ENCODE peak calls at places on chromosomes 7 and 10, in nine cellular contexts. One of them, this sample, is unnamed.

GRCh38 chr7:16668049-16668858 is 22.3 kb downstream of the BZW2 start:
- DNase-seq in coronary artery: peak
- DNase-seq in heart left ventricle: peak
- DNase-seq in lung microvascular endothelial cell: peak
- DNase-seq in stimulated activated CD4-positive, alpha-beta T cell treated with anti-CD3 and anti-CD28 coated beads, Interleukin-15, amount 100 ng/mL, for 1 hour: no peak
- DNase-seq in MCF 10A: peak
- DNase-seq in BJ: peak
- DNase-seq in GM10248: no peak
- DNase-seq in psoas muscle: peak
- DNase-seq in this sample: peak

GRCh38 chr7:134254311-134254710 is 62.4 kb downstream of the SLC35B4 start:
- DNase-seq in coronary artery: no peak
- DNase-seq in heart left ventricle: no peak
- DNase-seq in lung microvascular endothelial cell: peak
- DNase-seq in stimulated activated CD4-positive, alpha-beta T cell treated with anti-CD3 and anti-CD28 coated beads, Interleukin-15, amount 100 ng/mL, for 1 hour: no peak
- DNase-seq in MCF 10A: peak
- DNase-seq in BJ: no peak
- DNase-seq in GM10248: no peak
- DNase-seq in psoas muscle: no peak
- DNase-seq in this sample: no peak

GRCh38 chr10:120077707-120078492 is 185.4 kb downstream of the SEC23IP start:
- DNase-seq in coronary artery: no peak
- DNase-seq in heart left ventricle: no peak
- DNase-seq in lung microvascular endothelial cell: no peak
- DNase-seq in stimulated activated CD4-positive, alpha-beta T cell treated with anti-CD3 and anti-CD28 coated beads, Interleukin-15, amount 100 ng/mL, for 1 hour: no peak
- DNase-seq in MCF 10A: no peak
- DNase-seq in BJ: no peak
- DNase-seq in GM10248: no peak
- DNase-seq in psoas muscle: no peak
- DNase-seq in this sample: no peak

GRCh38 chr10:43351301-43351700 is 20.1 kb upstream of the FXYD4 start:
- DNase-seq in coronary artery: no peak
- DNase-seq in heart left ventricle: no peak
- DNase-seq in lung microvascular endothelial cell: no peak
- DNase-seq in stimulated activated CD4-positive, alpha-beta T cell treated with anti-CD3 and anti-CD28 coated beads, Interleukin-15, amount 100 ng/mL, for 1 hour: no peak
- DNase-seq in MCF 10A: no peak
- DNase-seq in BJ: no peak
- DNase-seq in GM10248: no peak
- DNase-seq in psoas muscle: no peak
- DNase-seq in this sample: no peak

GRCh38 chr7:124597509-124597908 is 168.1 kb downstream of the GPR37 start:
- DNase-seq in coronary artery: no peak
- DNase-seq in heart left ventricle: no peak
- DNase-seq in lung microvascular endothelial cell: no peak
- DNase-seq in stimulated activated CD4-positive, alpha-beta T cell treated with anti-CD3 and anti-CD28 coated beads, Interleukin-15, amount 100 ng/mL, for 1 hour: no peak
- DNase-seq in MCF 10A: no peak
- DNase-seq in BJ: no peak
- DNase-seq in GM10248: no peak
- DNase-seq in psoas muscle: no peak
- DNase-seq in this sample: no peak

GRCh38 chr10:98917828-98918227 is 317.8 kb downstream of the HPSE2 start:
- DNase-seq in coronary artery: no peak
- DNase-seq in heart left ventricle: no peak
- DNase-seq in lung microvascular endothelial cell: no peak
- DNase-seq in stimulated activated CD4-positive, alpha-beta T cell treated with anti-CD3 and anti-CD28 coated beads, Interleukin-15, amount 100 ng/mL, for 1 hour: no peak
- DNase-seq in MCF 10A: no peak
- DNase-seq in BJ: no peak
- DNase-seq in GM10248: no peak
- DNase-seq in psoas muscle: no peak
- DNase-seq in this sample: no peak

GRCh38 chr7:83859827-83860226 is 210.9 kb upstream of the SEMA3E start:
- DNase-seq in coronary artery: no peak
- DNase-seq in heart left ventricle: no peak
- DNase-seq in lung microvascular endothelial cell: no peak
- DNase-seq in stimulated activated CD4-positive, alpha-beta T cell treated with anti-CD3 and anti-CD28 coated beads, Interleukin-15, amount 100 ng/mL, for 1 hour: no peak
- DNase-seq in MCF 10A: no peak
- DNase-seq in BJ: no peak
- DNase-seq in GM10248: no peak
- DNase-seq in psoas muscle: no peak
- DNase-seq in this sample: no peak

GRCh38 chr10:49330127-49330665 is 31.2 kb downstream of the C10orf71 start:
- DNase-seq in coronary artery: peak
- DNase-seq in heart left ventricle: no peak
- DNase-seq in lung microvascular endothelial cell: no peak
- DNase-seq in stimulated activated CD4-positive, alpha-beta T cell treated with anti-CD3 and anti-CD28 coated beads, Interleukin-15, amount 100 ng/mL, for 1 hour: no peak
- DNase-seq in MCF 10A: no peak
- DNase-seq in BJ: no peak
- DNase-seq in GM10248: no peak
- DNase-seq in psoas muscle: no peak
- DNase-seq in this sample: no peak

GRCh38 chr7:964401-965231 is 10.1 kb upstream of the ADAP1 start:
- DNase-seq in coronary artery: no peak
- DNase-seq in heart left ventricle: peak
- DNase-seq in lung microvascular endothelial cell: no peak
- DNase-seq in stimulated activated CD4-positive, alpha-beta T cell treated with anti-CD3 and anti-CD28 coated beads, Interleukin-15, amount 100 ng/mL, for 1 hour: no peak
- DNase-seq in MCF 10A: peak
- DNase-seq in BJ: no peak
- DNase-seq in GM10248: no peak
- DNase-seq in psoas muscle: peak
- DNase-seq in this sample: no peak

GRCh38 chr7:25619963-25620799 is 391.9 kb upstream of the NPVF start:
- DNase-seq in coronary artery: no peak
- DNase-seq in heart left ventricle: peak
- DNase-seq in lung microvascular endothelial cell: no peak
- DNase-seq in stimulated activated CD4-positive, alpha-beta T cell treated with anti-CD3 and anti-CD28 coated beads, Interleukin-15, amount 100 ng/mL, for 1 hour: no peak
- DNase-seq in MCF 10A: no peak
- DNase-seq in BJ: no peak
- DNase-seq in GM10248: no peak
- DNase-seq in psoas muscle: peak
- DNase-seq in this sample: no peak

GRCh38 chr7:34849966-34850365 is 187.3 kb downstream of the DPY19L1 start:
- DNase-seq in coronary artery: no peak
- DNase-seq in heart left ventricle: no peak
- DNase-seq in lung microvascular endothelial cell: no peak
- DNase-seq in stimulated activated CD4-positive, alpha-beta T cell treated with anti-CD3 and anti-CD28 coated beads, Interleukin-15, amount 100 ng/mL, for 1 hour: no peak
- DNase-seq in MCF 10A: no peak
- DNase-seq in BJ: no peak
- DNase-seq in GM10248: no peak
- DNase-seq in psoas muscle: no peak
- DNase-seq in this sample: no peak

GRCh38 chr10:55449981-55450380 is 649.0 kb upstream of the PCDH15 start:
- DNase-seq in coronary artery: no peak
- DNase-seq in heart left ventricle: no peak
- DNase-seq in lung microvascular endothelial cell: no peak
- DNase-seq in stimulated activated CD4-positive, alpha-beta T cell treated with anti-CD3 and anti-CD28 coated beads, Interleukin-15, amount 100 ng/mL, for 1 hour: no peak
- DNase-seq in MCF 10A: no peak
- DNase-seq in BJ: no peak
- DNase-seq in GM10248: no peak
- DNase-seq in psoas muscle: no peak
- DNase-seq in this sample: no peak

GRCh38 chr10:70561051-70561450 is 41.5 kb downstream of the PRF1 start:
- DNase-seq in coronary artery: no peak
- DNase-seq in heart left ventricle: no peak
- DNase-seq in lung microvascular endothelial cell: no peak
- DNase-seq in stimulated activated CD4-positive, alpha-beta T cell treated with anti-CD3 and anti-CD28 coated beads, Interleukin-15, amount 100 ng/mL, for 1 hour: no peak
- DNase-seq in MCF 10A: no peak
- DNase-seq in BJ: no peak
- DNase-seq in GM10248: no peak
- DNase-seq in psoas muscle: no peak
- DNase-seq in this sample: no peak

GRCh38 chr7:154911411-154911810 is 91.5 kb downstream of the PAXIP1 start:
- DNase-seq in coronary artery: no peak
- DNase-seq in heart left ventricle: no peak
- DNase-seq in lung microvascular endothelial cell: no peak
- DNase-seq in stimulated activated CD4-positive, alpha-beta T cell treated with anti-CD3 and anti-CD28 coated beads, Interleukin-15, amount 100 ng/mL, for 1 hour: no peak
- DNase-seq in MCF 10A: no peak
- DNase-seq in BJ: no peak
- DNase-seq in GM10248: no peak
- DNase-seq in psoas muscle: no peak
- DNase-seq in this sample: no peak

GRCh38 chr7:67406941-67407340 is 410.3 kb downstream of the TYW1 start:
- DNase-seq in coronary artery: no peak
- DNase-seq in heart left ventricle: no peak
- DNase-seq in lung microvascular endothelial cell: no peak
- DNase-seq in stimulated activated CD4-positive, alpha-beta T cell treated with anti-CD3 and anti-CD28 coated beads, Interleukin-15, amount 100 ng/mL, for 1 hour: no peak
- DNase-seq in MCF 10A: no peak
- DNase-seq in BJ: no peak
- DNase-seq in GM10248: no peak
- DNase-seq in psoas muscle: no peak
- DNase-seq in this sample: no peak

GRCh38 chr7:157684596-157685429 is 348.0 kb downstream of the DNAJB6 start:
- DNase-seq in coronary artery: peak
- DNase-seq in heart left ventricle: no peak
- DNase-seq in lung microvascular endothelial cell: no peak
- DNase-seq in stimulated activated CD4-positive, alpha-beta T cell treated with anti-CD3 and anti-CD28 coated beads, Interleukin-15, amount 100 ng/mL, for 1 hour: no peak
- DNase-seq in MCF 10A: no peak
- DNase-seq in BJ: no peak
- DNase-seq in GM10248: no peak
- DNase-seq in psoas muscle: no peak
- DNase-seq in this sample: no peak

GRCh38 chr10:88428442-88428841 is 154.7 kb downstream of the RNLS start:
- DNase-seq in coronary artery: no peak
- DNase-seq in heart left ventricle: no peak
- DNase-seq in lung microvascular endothelial cell: no peak
- DNase-seq in stimulated activated CD4-positive, alpha-beta T cell treated with anti-CD3 and anti-CD28 coated beads, Interleukin-15, amount 100 ng/mL, for 1 hour: no peak
- DNase-seq in MCF 10A: peak
- DNase-seq in BJ: peak
- DNase-seq in GM10248: no peak
- DNase-seq in psoas muscle: no peak
- DNase-seq in this sample: no peak

GRCh38 chr10:124461642-124462347 is at the start of gene LHPP:
- DNase-seq in coronary artery: peak
- DNase-seq in heart left ventricle: peak
- DNase-seq in lung microvascular endothelial cell: peak
- DNase-seq in stimulated activated CD4-positive, alpha-beta T cell treated with anti-CD3 and anti-CD28 coated beads, Interleukin-15, amount 100 ng/mL, for 1 hour: peak
- DNase-seq in MCF 10A: peak
- DNase-seq in BJ: peak
- DNase-seq in GM10248: peak
- DNase-seq in psoas muscle: peak
- DNase-seq in this sample: no peak

GRCh38 chr10:52877453-52877852 is 104.9 kb upstream of the MBL2 start:
- DNase-seq in coronary artery: no peak
- DNase-seq in heart left ventricle: no peak
- DNase-seq in lung microvascular endothelial cell: no peak
- DNase-seq in stimulated activated CD4-positive, alpha-beta T cell treated with anti-CD3 and anti-CD28 coated beads, Interleukin-15, amount 100 ng/mL, for 1 hour: no peak
- DNase-seq in MCF 10A: peak
- DNase-seq in BJ: no peak
- DNase-seq in GM10248: no peak
- DNase-seq in psoas muscle: no peak
- DNase-seq in this sample: no peak

GRCh38 chr7:21980921-21981320 is 35.2 kb upstream of the CDCA7L start:
- DNase-seq in coronary artery: no peak
- DNase-seq in heart left ventricle: no peak
- DNase-seq in lung microvascular endothelial cell: no peak
- DNase-seq in stimulated activated CD4-positive, alpha-beta T cell treated with anti-CD3 and anti-CD28 coated beads, Interleukin-15, amount 100 ng/mL, for 1 hour: no peak
- DNase-seq in MCF 10A: no peak
- DNase-seq in BJ: no peak
- DNase-seq in GM10248: no peak
- DNase-seq in psoas muscle: no peak
- DNase-seq in this sample: no peak

GRCh38 chr7:41416208-41416595 is 286.7 kb downstream of the INHBA start:
- DNase-seq in coronary artery: no peak
- DNase-seq in heart left ventricle: no peak
- DNase-seq in lung microvascular endothelial cell: no peak
- DNase-seq in stimulated activated CD4-positive, alpha-beta T cell treated with anti-CD3 and anti-CD28 coated beads, Interleukin-15, amount 100 ng/mL, for 1 hour: no peak
- DNase-seq in MCF 10A: peak
- DNase-seq in BJ: no peak
- DNase-seq in GM10248: no peak
- DNase-seq in psoas muscle: no peak
- DNase-seq in this sample: no peak

GRCh38 chr7:6277476-6277875 is 5.1 kb upstream of the CYTH3 start:
- DNase-seq in coronary artery: no peak
- DNase-seq in heart left ventricle: no peak
- DNase-seq in lung microvascular endothelial cell: no peak
- DNase-seq in stimulated activated CD4-positive, alpha-beta T cell treated with anti-CD3 and anti-CD28 coated beads, Interleukin-15, amount 100 ng/mL, for 1 hour: no peak
- DNase-seq in MCF 10A: no peak
- DNase-seq in BJ: no peak
- DNase-seq in GM10248: no peak
- DNase-seq in psoas muscle: no peak
- DNase-seq in this sample: no peak

GRCh38 chr7:131190146-131190545 is 137.5 kb upstream of the MKLN1 start:
- DNase-seq in coronary artery: no peak
- DNase-seq in heart left ventricle: no peak
- DNase-seq in lung microvascular endothelial cell: peak
- DNase-seq in stimulated activated CD4-positive, alpha-beta T cell treated with anti-CD3 and anti-CD28 coated beads, Interleukin-15, amount 100 ng/mL, for 1 hour: no peak
- DNase-seq in MCF 10A: no peak
- DNase-seq in BJ: no peak
- DNase-seq in GM10248: no peak
- DNase-seq in psoas muscle: no peak
- DNase-seq in this sample: no peak

GRCh38 chr10:104582604-104582951 is 58.5 kb upstream of the SORCS3 start:
- DNase-seq in coronary artery: no peak
- DNase-seq in heart left ventricle: no peak
- DNase-seq in lung microvascular endothelial cell: no peak
- DNase-seq in stimulated activated CD4-positive, alpha-beta T cell treated with anti-CD3 and anti-CD28 coated beads, Interleukin-15, amount 100 ng/mL, for 1 hour: no peak
- DNase-seq in MCF 10A: peak
- DNase-seq in BJ: no peak
- DNase-seq in GM10248: no peak
- DNase-seq in psoas muscle: no peak
- DNase-seq in this sample: no peak

GRCh38 chr10:15262036-15262713 is 93.7 kb upstream of the NMT2 start:
- DNase-seq in coronary artery: no peak
- DNase-seq in heart left ventricle: no peak
- DNase-seq in lung microvascular endothelial cell: peak
- DNase-seq in stimulated activated CD4-positive, alpha-beta T cell treated with anti-CD3 and anti-CD28 coated beads, Interleukin-15, amount 100 ng/mL, for 1 hour: no peak
- DNase-seq in MCF 10A: peak
- DNase-seq in BJ: no peak
- DNase-seq in GM10248: no peak
- DNase-seq in psoas muscle: no peak
- DNase-seq in this sample: no peak

GRCh38 chr7:27181795-27182275 is 3.2 kb downstream of the HOXA11 start:
- DNase-seq in coronary artery: peak
- DNase-seq in heart left ventricle: no peak
- DNase-seq in lung microvascular endothelial cell: no peak
- DNase-seq in stimulated activated CD4-positive, alpha-beta T cell treated with anti-CD3 and anti-CD28 coated beads, Interleukin-15, amount 100 ng/mL, for 1 hour: no peak
- DNase-seq in MCF 10A: no peak
- DNase-seq in BJ: no peak
- DNase-seq in GM10248: no peak
- DNase-seq in psoas muscle: no peak
- DNase-seq in this sample: no peak

GRCh38 chr10:23384364-23384763 is 39.8 kb upstream of the C10orf67 start:
- DNase-seq in coronary artery: no peak
- DNase-seq in heart left ventricle: no peak
- DNase-seq in lung microvascular endothelial cell: no peak
- DNase-seq in stimulated activated CD4-positive, alpha-beta T cell treated with anti-CD3 and anti-CD28 coated beads, Interleukin-15, amount 100 ng/mL, for 1 hour: no peak
- DNase-seq in MCF 10A: peak
- DNase-seq in BJ: peak
- DNase-seq in GM10248: no peak
- DNase-seq in psoas muscle: no peak
- DNase-seq in this sample: peak

This sample was measured in AG04449.